ENCODE peak calls at places on chromosome 15, in five cellular contexts. U is PC-3, E is NB4, K is AG10803, Y is epithelial cell of esophagus. T is an unnamed sample.

GRCh38 chr15:85168642-85169173 is 187.1 kb downstream of the PDE8A start:
- DNase-seq in E (peak; percentile 27), U (peak; percentile 77), Y (peak; percentile 73), K (no peak), T (no peak)

GRCh38 chr15:31306426-31307269 is 20.0 kb upstream of the KLF13 start:
- DNase-seq in Y (peak; percentile 86), U (no peak), K (no peak), E (peak; percentile 96), T (no peak)

GRCh38 chr15:68271854-68272471 is 5.6 kb upstream of the FEM1B start:
- DNase-seq in E (no peak), U (peak; percentile 96), Y (peak; percentile 100), K (peak; percentile 82), T (no peak)

GRCh38 chr15:96254168-96254567 is 76.3 kb upstream of the NR2F2 start:
- DNase-seq in Y (peak; percentile 24), K (peak; percentile 20), U (no peak), E (no peak), T (no peak)

GRCh38 chr15:31300981-31301686 is 25.5 kb upstream of the KLF13 start:
- DNase-seq in U (no peak), E (peak; percentile 95), K (no peak), Y (no peak), T (no peak)

GRCh38 chr15:67280217-67280616 is 25.6 kb downstream of the IQCH start:
- DNase-seq in K (no peak), Y (no peak), E (no peak), U (no peak), T (no peak)

GRCh38 chr15:58521293-58521991 is 89.7 kb downstream of the LIPC start:
- DNase-seq in K (peak; percentile 66), U (peak; percentile 93), E (peak; percentile 98), Y (peak; percentile 99), T (no peak)

GRCh38 chr15:71804695-71805470 is 5.5 kb upstream of the NR2E3 start:
- DNase-seq in U (no peak), Y (no peak), E (no peak), K (no peak), T (no peak)

GRCh38 chr15:66995257-66995656 is 70.1 kb upstream of the SMAD3 start:
- DNase-seq in E (no peak), Y (peak; percentile 39), U (peak; percentile 57), K (peak; percentile 30), T (no peak)

GRCh38 chr15:41923424-41923999 is 29.7 kb upstream of the SPTBN5 start:
- DNase-seq in U (no peak), K (no peak), Y (no peak), E (no peak), T (no peak)
- H3K4me3 ChIP-seq in U (no peak overlapping the region), K (no peak overlapping the region), Y (no peak overlapping the region), E (no peak overlapping the region), T (no peak overlapping the region)

GRCh38 chr15:43723151-43723550 is 23.1 kb upstream of the PDIA3 start:
- DNase-seq in Y (no peak), E (no peak), K (no peak), U (no peak), T (no peak)
- TF ChIP-seq CTCF in Y (no peak), E (no peak), K (no peak), U (no peak), T (no peak)

GRCh38 chr15:28107111-28107893 is 8.2 kb upstream of the OCA2 start:
- DNase-seq in E (no peak), Y (peak; percentile 24), U (peak; percentile 9), K (no peak), T (no peak)
- H3K4me3 ChIP-seq in E (no peak overlapping the region), Y (peak overlapping the region; percentile 52), U (peak overlapping the region; percentile 48), K (peak overlapping the region; percentile 62), T (peak overlapping the region; percentile 52)

GRCh38 chr15:100318880-100319279 is 22.9 kb downstream of the ADAMTS17 start:
- DNase-seq in Y (no peak), K (no peak), E (no peak), U (peak; percentile 92), T (no peak)
- TF ChIP-seq CTCF in Y (no peak), K (no peak), E (no peak), U (no peak), T (no peak)

GRCh38 chr15:99485992-99486370 is 79.8 kb upstream of the MEF2A start:
- DNase-seq in K (no peak), E (no peak), Y (no peak), U (no peak), T (no peak)

GRCh38 chr15:99487337-99487730 is 78.5 kb upstream of the MEF2A start:
- DNase-seq in K (no peak), U (no peak), E (peak; percentile 44), Y (no peak), T (no peak)

GRCh38 chr15:99482993-99483392 is 82.8 kb upstream of the MEF2A start:
- DNase-seq in Y (no peak), U (no peak), E (no peak), K (no peak), T (no peak)

GRCh38 chr15:99486371-99487336 is 79.1 kb upstream of the MEF2A start:
- DNase-seq in K (peak; percentile 94), E (no peak), Y (peak; percentile 37), U (peak; percentile 62), T (no peak)

DNA sequence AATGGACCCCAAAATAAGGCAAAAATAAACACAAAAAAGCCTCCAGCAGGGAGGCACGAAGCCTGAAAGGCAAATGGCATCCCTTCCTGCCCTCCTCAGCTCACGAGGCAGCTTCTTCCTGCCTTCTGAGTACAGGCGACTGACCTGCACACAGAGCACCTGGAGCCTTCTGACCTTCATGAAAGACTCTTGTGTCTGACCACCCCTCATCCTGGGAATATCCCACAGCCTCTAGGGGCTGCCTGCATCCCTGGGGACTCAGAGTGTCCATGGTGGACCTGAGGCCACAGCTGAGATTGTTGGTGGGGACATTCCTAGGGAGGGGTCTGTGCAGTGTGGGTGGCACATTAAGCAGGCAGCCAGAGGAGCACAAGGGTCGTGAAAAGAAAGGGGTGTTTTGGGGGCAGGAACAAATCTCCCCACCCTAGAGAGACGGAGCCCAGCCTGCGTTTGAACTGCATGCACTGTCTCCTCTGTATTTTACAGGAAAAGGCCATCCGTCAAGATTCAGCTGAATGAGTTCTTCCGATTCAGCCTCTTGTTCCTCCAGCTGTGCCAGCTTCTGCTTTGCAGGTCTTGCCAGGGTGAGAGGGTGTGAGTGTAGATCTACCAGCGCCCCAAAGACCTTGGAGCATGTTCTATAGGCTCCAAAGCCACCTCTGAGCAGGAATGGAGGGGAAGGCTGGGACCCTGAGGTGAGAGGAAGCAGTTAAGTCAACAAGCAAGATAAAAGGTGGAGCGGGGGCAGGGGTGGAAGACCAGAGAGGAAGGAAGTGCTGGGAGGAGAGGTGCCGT is 80.4 kb upstream of the MEF2A start:
- DNase-seq in K (no peak), E (no peak), U (no peak), Y (no peak), T (no peak)
- H3K4me3 ChIP-seq in K (no peak overlapping the region), E (no peak overlapping the region), U (no peak overlapping the region), Y (no peak overlapping the region), T (no peak overlapping the region)

DNA sequence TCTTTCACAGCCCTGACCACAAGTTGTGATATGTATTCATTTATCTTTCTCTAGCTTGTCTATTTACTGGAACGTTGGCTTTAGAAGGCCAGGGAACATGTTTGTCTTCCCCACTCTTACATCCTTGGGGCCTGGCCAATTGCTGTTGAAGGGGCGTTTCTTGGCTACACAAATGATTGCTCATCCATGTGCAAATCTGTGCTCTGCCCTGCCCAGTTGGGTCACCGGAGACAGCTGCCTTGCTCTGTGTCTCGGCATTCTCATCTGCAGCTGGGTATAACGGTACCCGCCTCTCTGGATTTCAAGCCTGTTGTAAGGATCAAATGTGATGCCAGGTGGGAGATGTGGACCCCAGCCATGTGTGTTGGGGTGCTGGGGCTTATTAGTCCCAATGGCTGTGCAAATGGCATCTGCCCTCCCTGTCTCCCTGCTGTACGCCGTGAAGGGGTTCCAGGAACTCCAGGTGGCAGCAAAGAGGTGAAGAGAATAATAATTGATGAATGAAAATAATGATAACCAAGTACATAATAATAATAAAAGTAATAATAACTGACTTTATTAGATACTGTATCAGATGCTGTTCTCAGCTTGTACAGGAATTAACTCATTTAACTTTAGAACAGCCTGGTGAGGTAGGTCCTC is 24.1 kb upstream of the TLE3 start:
- DNase-seq in E (no peak), Y (peak; percentile 60), U (peak; percentile 71), K (peak; percentile 85), T (peak; percentile 80)
- TF ChIP-seq CTCF in E (no peak), Y (peak; percentile 25), U (peak; percentile 42), K (peak; percentile 1), T (peak; percentile 14)

GRCh38 chr15:94064676-94065313 is 166.6 kb upstream of the MCTP2 start:
- DNase-seq in U (no peak), K (no peak), E (no peak), Y (peak; percentile 73), T (no peak)

GRCh38 chr15:94070341-94071275 is 160.8 kb upstream of the MCTP2 start:
- DNase-seq in Y (peak; percentile 55), K (peak; percentile 55), E (peak; percentile 79), U (peak; percentile 30), T (no peak)

GRCh38 chr15:94066046-94066445 is 165.3 kb upstream of the MCTP2 start:
- DNase-seq in E (no peak), U (no peak), K (no peak), Y (peak; percentile 35), T (no peak)

GRCh38 chr15:94066811-94067210 is 164.6 kb upstream of the MCTP2 start:
- DNase-seq in Y (no peak), U (no peak), K (no peak), E (no peak), T (no peak)

GRCh38 chr15:94069834-94070233 is 161.5 kb upstream of the MCTP2 start:
- DNase-seq in U (no peak), K (no peak), E (no peak), Y (no peak), T (no peak)
- H3K4me3 ChIP-seq in U (no peak overlapping the region), K (no peak overlapping the region), E (no peak overlapping the region), Y (no peak overlapping the region), T (no peak overlapping the region)

DNA sequence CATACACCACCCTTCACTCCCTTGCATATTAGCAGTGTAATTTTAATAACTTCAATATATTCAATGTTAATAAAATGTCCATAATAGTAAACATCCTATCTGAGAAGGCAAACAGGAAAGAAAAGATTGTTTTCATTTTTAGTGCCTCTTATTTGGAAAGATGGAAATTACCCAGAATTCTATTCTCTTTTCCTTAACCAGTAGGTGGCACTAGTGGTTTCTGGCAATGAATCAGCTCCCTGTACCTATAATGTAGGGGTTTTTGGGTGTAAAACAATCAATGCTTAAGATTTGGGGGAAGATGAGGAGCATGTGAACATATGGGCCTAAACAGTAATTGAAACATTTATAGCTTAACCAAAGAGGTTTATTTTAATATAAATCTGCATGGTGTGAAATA is 5.7 kb upstream of the SEMA6D start:
- DNase-seq in E (peak; percentile 22), U (peak; percentile 45), Y (peak; percentile 44), K (peak; percentile 6), T (no peak)
- TF ChIP-seq CTCF in E (peak; percentile 27), U (peak; percentile 81), Y (peak; percentile 78), K (peak; percentile 75), T (peak; percentile 45)

GRCh38 chr15:88401972-88402656 is 65.1 kb downstream of the MRPL46 start:
- DNase-seq in E (peak; percentile 19), Y (no peak), K (no peak), U (no peak), T (no peak)
- H3K4me3 ChIP-seq in E (no peak overlapping the region), Y (no peak overlapping the region), K (no peak overlapping the region), U (no peak overlapping the region), T (no peak overlapping the region)